ENCODE peak calls at places on chromosomes 5 and 9, in six cellular contexts. One of them, this sample, is unnamed.

GRCh38 chr5:171137768-171138540 is 171.1 kb upstream of the TLX3 start:
- DNase-seq in adrenal gland: no peak
- DNase-seq in cardiac muscle cell: no peak
- DNase-seq in neuronal stem cell: no peak
- DNase-seq in IMR-90: peak; percentile 89
- DNase-seq in effector memory CD4-positive, alpha-beta T cell: no peak
- DNase-seq in this sample: no peak

GRCh38 chr5:68932830-68933434 is 160.9 kb upstream of the SLC30A5 start:
- DNase-seq in effector memory CD4-positive, alpha-beta T cell: no peak
- DNase-seq in adrenal gland: no peak
- DNase-seq in IMR-90: no peak
- DNase-seq in cardiac muscle cell: no peak
- DNase-seq in neuronal stem cell: peak; percentile 38
- DNase-seq in this sample: no peak

GRCh38 chr5:143213231-143213850 is 190.1 kb downstream of the NR3C1 start:
- DNase-seq in IMR-90: peak; percentile 54
- DNase-seq in adrenal gland: no peak
- DNase-seq in cardiac muscle cell: no peak
- DNase-seq in neuronal stem cell: no peak
- DNase-seq in effector memory CD4-positive, alpha-beta T cell: no peak
- DNase-seq in this sample: no peak

GRCh38 chr5:82622205-82622604 is 344.1 kb upstream of the RPS23 start:
- DNase-seq in effector memory CD4-positive, alpha-beta T cell: no peak
- DNase-seq in cardiac muscle cell: no peak
- DNase-seq in adrenal gland: no peak
- DNase-seq in IMR-90: no peak
- DNase-seq in neuronal stem cell: no peak
- DNase-seq in this sample: no peak

GRCh38 chr9:114183006-114183405 is 27.7 kb downstream of the COL27A1 start:
- DNase-seq in neuronal stem cell: no peak
- DNase-seq in IMR-90: no peak
- DNase-seq in cardiac muscle cell: no peak
- DNase-seq in effector memory CD4-positive, alpha-beta T cell: no peak
- DNase-seq in adrenal gland: no peak
- DNase-seq in this sample: no peak

GRCh38 chr5:141866111-141866510 is 12.1 kb downstream of the PCDH1 start:
- DNase-seq in neuronal stem cell: no peak
- DNase-seq in adrenal gland: no peak
- DNase-seq in effector memory CD4-positive, alpha-beta T cell: no peak
- DNase-seq in cardiac muscle cell: no peak
- DNase-seq in IMR-90: no peak
- DNase-seq in this sample: peak; percentile 42

GRCh38 chr5:103587185-103587748 is 24.7 kb upstream of the NUDT12 start:
- DNase-seq in effector memory CD4-positive, alpha-beta T cell: no peak
- DNase-seq in cardiac muscle cell: no peak
- DNase-seq in IMR-90: peak; percentile 17
- DNase-seq in adrenal gland: no peak
- DNase-seq in neuronal stem cell: peak; percentile 21
- DNase-seq in this sample: no peak

GRCh38 chr5:105695916-105696315 is 1974.8 kb downstream of the EFNA5 start:
- DNase-seq in cardiac muscle cell: no peak
- DNase-seq in effector memory CD4-positive, alpha-beta T cell: no peak
- DNase-seq in neuronal stem cell: peak; percentile 11
- DNase-seq in IMR-90: no peak
- DNase-seq in adrenal gland: no peak
- DNase-seq in this sample: no peak

GRCh38 chr5:173946353-173946752 is 42.6 kb upstream of the C5orf47 start:
- DNase-seq in cardiac muscle cell: no peak
- DNase-seq in adrenal gland: no peak
- DNase-seq in IMR-90: no peak
- DNase-seq in neuronal stem cell: no peak
- DNase-seq in effector memory CD4-positive, alpha-beta T cell: no peak
- DNase-seq in this sample: no peak

GRCh38 chr5:56094579-56095361 is 100.0 kb upstream of the IL6ST start:
- DNase-seq in effector memory CD4-positive, alpha-beta T cell: no peak
- DNase-seq in adrenal gland: no peak
- DNase-seq in neuronal stem cell: no peak
- DNase-seq in cardiac muscle cell: no peak
- DNase-seq in IMR-90: no peak
- DNase-seq in this sample: no peak

GRCh38 chr9:71607571-71607970 is 160.7 kb downstream of the CEMIP2 start:
- DNase-seq in adrenal gland: no peak
- DNase-seq in cardiac muscle cell: no peak
- DNase-seq in effector memory CD4-positive, alpha-beta T cell: no peak
- DNase-seq in neuronal stem cell: no peak
- DNase-seq in IMR-90: no peak
- DNase-seq in this sample: no peak

GRCh38 chr5:178793156-178793555 is 62.7 kb upstream of the ZNF354A start:
- DNase-seq in neuronal stem cell: no peak
- DNase-seq in effector memory CD4-positive, alpha-beta T cell: no peak
- DNase-seq in IMR-90: no peak
- DNase-seq in adrenal gland: no peak
- DNase-seq in cardiac muscle cell: peak; percentile 59
- DNase-seq in this sample: no peak

GRCh38 chr5:141793881-141794280 is 84.3 kb downstream of the PCDH1 start:
- DNase-seq in IMR-90: no peak
- DNase-seq in neuronal stem cell: no peak
- DNase-seq in effector memory CD4-positive, alpha-beta T cell: no peak
- DNase-seq in adrenal gland: no peak
- DNase-seq in cardiac muscle cell: no peak
- DNase-seq in this sample: no peak

GRCh38 chr9:83937861-83938455 is 16.7 kb upstream of the KIF27 start:
- DNase-seq in IMR-90: peak; percentile 62
- DNase-seq in adrenal gland: no peak
- DNase-seq in cardiac muscle cell: peak; percentile 76
- DNase-seq in effector memory CD4-positive, alpha-beta T cell: no peak
- DNase-seq in neuronal stem cell: peak; percentile 63
- DNase-seq in this sample: peak; percentile 51

GRCh38 chr5:28104080-28104479 is 1065.7 kb upstream of the CDH9 start:
- DNase-seq in IMR-90: no peak
- DNase-seq in effector memory CD4-positive, alpha-beta T cell: no peak
- DNase-seq in adrenal gland: no peak
- DNase-seq in cardiac muscle cell: no peak
- DNase-seq in neuronal stem cell: no peak
- DNase-seq in this sample: no peak

GRCh38 chr5:172844577-172844838 is 10.5 kb downstream of the ERGIC1 start:
- DNase-seq in adrenal gland: no peak
- DNase-seq in effector memory CD4-positive, alpha-beta T cell: no peak
- DNase-seq in cardiac muscle cell: no peak
- DNase-seq in IMR-90: no peak
- DNase-seq in neuronal stem cell: no peak
- DNase-seq in this sample: no peak

GRCh38 chr5:3237276-3237868 is 358.3 kb upstream of the IRX1 start:
- DNase-seq in cardiac muscle cell: no peak
- DNase-seq in neuronal stem cell: no peak
- DNase-seq in effector memory CD4-positive, alpha-beta T cell: no peak
- DNase-seq in adrenal gland: no peak
- DNase-seq in IMR-90: no peak
- DNase-seq in this sample: peak; percentile 36

GRCh38 chr5:158773151-158773550 is 326.6 kb downstream of the EBF1 start:
- DNase-seq in adrenal gland: no peak
- DNase-seq in IMR-90: no peak
- DNase-seq in cardiac muscle cell: no peak
- DNase-seq in neuronal stem cell: no peak
- DNase-seq in effector memory CD4-positive, alpha-beta T cell: no peak
- DNase-seq in this sample: no peak

GRCh38 chr5:128498844-128499455 is 39.1 kb downstream of the FBN2 start:
- DNase-seq in effector memory CD4-positive, alpha-beta T cell: no peak
- DNase-seq in adrenal gland: no peak
- DNase-seq in neuronal stem cell: no peak
- DNase-seq in IMR-90: peak; percentile 79
- DNase-seq in cardiac muscle cell: peak; percentile 64
- DNase-seq in this sample: peak; percentile 20

GRCh38 chr9:105500108-105500766 is 52.4 kb downstream of the FSD1L start:
- DNase-seq in cardiac muscle cell: no peak
- DNase-seq in adrenal gland: no peak
- DNase-seq in neuronal stem cell: no peak
- DNase-seq in IMR-90: peak; percentile 12
- DNase-seq in effector memory CD4-positive, alpha-beta T cell: no peak
- DNase-seq in this sample: no peak

GRCh38 chr5:58191451-58191850 is 268.4 kb downstream of the PLK2 start:
- DNase-seq in neuronal stem cell: no peak
- DNase-seq in adrenal gland: no peak
- DNase-seq in IMR-90: no peak
- DNase-seq in cardiac muscle cell: no peak
- DNase-seq in effector memory CD4-positive, alpha-beta T cell: no peak
- DNase-seq in this sample: no peak

GRCh38 chr5:149166128-149166527 is 24.8 kb downstream of the ABLIM3 start:
- DNase-seq in IMR-90: peak; percentile 82
- DNase-seq in cardiac muscle cell: no peak
- DNase-seq in effector memory CD4-positive, alpha-beta T cell: no peak
- DNase-seq in adrenal gland: no peak
- DNase-seq in neuronal stem cell: no peak
- DNase-seq in this sample: no peak

DNA sequence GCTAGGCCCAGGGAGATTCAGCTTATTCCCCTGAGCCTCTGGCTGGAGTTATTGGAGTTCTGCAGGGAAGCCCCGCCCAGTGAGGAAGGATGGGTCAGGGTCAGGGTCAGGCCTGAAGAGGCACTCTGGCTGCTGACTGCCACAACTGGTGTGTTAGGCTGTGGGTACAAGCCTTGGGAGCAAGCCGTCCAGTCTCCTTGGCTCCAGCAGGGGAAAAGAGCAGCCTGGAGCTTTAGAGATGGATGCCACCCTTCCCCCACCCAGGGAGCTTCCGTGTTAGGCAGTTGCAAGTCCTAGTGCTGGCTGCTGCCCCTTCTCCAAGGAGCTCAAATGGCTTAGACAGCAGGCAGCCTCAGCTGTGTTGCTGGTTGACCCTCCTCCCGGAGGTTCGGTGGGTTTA is 34.4 kb upstream of the TAF11L2 start:
- DNase-seq in IMR-90: no peak
- DNase-seq in cardiac muscle cell: peak; percentile 13
- DNase-seq in neuronal stem cell: no peak
- DNase-seq in adrenal gland: no peak
- DNase-seq in effector memory CD4-positive, alpha-beta T cell: no peak
- DNase-seq in this sample: no peak
- H3K4me1 ChIP-seq in IMR-90: no peaks in the 10 kb centered on the region
- H3K4me1 ChIP-seq in cardiac muscle cell: no peaks in the 10 kb centered on the region
- H3K4me1 ChIP-seq in neuronal stem cell: no peaks in the 10 kb centered on the region
- H3K4me1 ChIP-seq in adrenal gland: no peaks in the 10 kb centered on the region
- H3K4me1 ChIP-seq in effector memory CD4-positive, alpha-beta T cell: no peaks in the 10 kb centered on the region
- H3K4me1 ChIP-seq in this sample: no peaks in the 10 kb centered on the region

DNA sequence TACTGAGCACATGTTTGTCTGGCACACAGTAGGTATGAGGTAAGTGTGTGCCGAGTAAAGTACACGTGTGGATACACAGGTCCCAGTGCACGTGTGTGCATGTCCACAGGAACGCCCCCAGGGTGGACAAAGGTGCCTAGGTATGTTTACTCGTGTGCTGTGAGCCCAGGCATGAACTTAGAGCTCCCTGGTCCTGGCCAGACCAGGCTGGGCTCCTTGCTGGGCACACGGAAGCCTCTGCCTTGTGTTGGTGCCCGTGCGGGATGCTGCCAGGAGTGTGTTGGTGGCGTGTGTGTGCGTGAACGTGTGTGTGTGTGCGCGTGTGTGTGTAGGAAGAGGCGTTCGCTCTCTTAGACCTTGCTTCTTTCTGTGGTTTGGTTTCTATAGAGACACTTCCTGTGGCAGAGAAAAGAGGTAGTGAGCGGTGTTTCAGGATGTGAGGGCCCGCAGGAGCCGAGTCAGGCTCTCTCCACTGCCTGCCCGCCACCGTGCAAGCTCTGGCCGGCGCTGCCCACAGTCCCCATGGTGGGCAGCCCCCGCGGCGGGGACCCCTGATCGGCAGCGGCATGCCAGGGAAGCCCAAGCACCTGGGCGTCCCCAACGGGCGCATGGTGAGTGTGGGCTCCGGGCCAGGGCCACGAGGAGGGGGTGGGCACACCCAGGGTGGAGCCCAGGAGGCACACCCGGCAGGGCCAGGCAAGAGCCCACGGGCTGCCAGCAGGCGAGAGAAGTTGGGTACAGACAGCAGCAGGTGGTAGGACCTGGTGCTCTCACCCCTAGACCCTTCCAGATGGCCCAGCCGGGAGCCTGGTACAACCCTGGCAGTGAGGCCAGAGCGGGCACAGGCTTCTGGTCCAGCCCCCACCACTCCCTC is at the start of gene RGS14:
- DNase-seq in effector memory CD4-positive, alpha-beta T cell: peak; percentile 55
- DNase-seq in adrenal gland: no peak
- DNase-seq in cardiac muscle cell: no peak
- DNase-seq in IMR-90: peak; percentile 47
- DNase-seq in neuronal stem cell: no peak
- DNase-seq in this sample: no peak
- H3K27ac ChIP-seq in effector memory CD4-positive, alpha-beta T cell: peak within 1 kb of the TSS; percentile 80
- H3K27ac ChIP-seq in adrenal gland: no peak within 1 kb of the TSS
- H3K27ac ChIP-seq in cardiac muscle cell: peak within 1 kb of the TSS; percentile 76
- H3K27ac ChIP-seq in IMR-90: no peak within 1 kb of the TSS
- H3K27ac ChIP-seq in neuronal stem cell: no peak within 1 kb of the TSS
- H3K27ac ChIP-seq in this sample: no peak within 1 kb of the TSS

GRCh38 chr9:128416014-128416413 is 4.6 kb upstream of the CERCAM start:
- DNase-seq in cardiac muscle cell: no peak
- DNase-seq in effector memory CD4-positive, alpha-beta T cell: no peak
- DNase-seq in neuronal stem cell: no peak
- DNase-seq in adrenal gland: no peak
- DNase-seq in IMR-90: no peak
- DNase-seq in this sample: no peak

GRCh38 chr9:128412120-128412790 is 8.4 kb upstream of the CERCAM start:
- DNase-seq in IMR-90: peak; percentile 31
- DNase-seq in adrenal gland: peak; percentile 42
- DNase-seq in neuronal stem cell: peak; percentile 72
- DNase-seq in effector memory CD4-positive, alpha-beta T cell: peak; percentile 9
- DNase-seq in cardiac muscle cell: peak; percentile 80
- DNase-seq in this sample: peak; percentile 21

GRCh38 chr9:128414461-128414860 is 6.2 kb upstream of the CERCAM start:
- DNase-seq in effector memory CD4-positive, alpha-beta T cell: no peak
- DNase-seq in cardiac muscle cell: no peak
- DNase-seq in neuronal stem cell: no peak
- DNase-seq in IMR-90: no peak
- DNase-seq in adrenal gland: no peak
- DNase-seq in this sample: no peak

GRCh38 chr9:128416432-128417019 is 4.1 kb upstream of the CERCAM start:
- DNase-seq in cardiac muscle cell: no peak
- DNase-seq in adrenal gland: no peak
- DNase-seq in neuronal stem cell: no peak
- DNase-seq in IMR-90: no peak
- DNase-seq in effector memory CD4-positive, alpha-beta T cell: no peak
- DNase-seq in this sample: no peak

DNA sequence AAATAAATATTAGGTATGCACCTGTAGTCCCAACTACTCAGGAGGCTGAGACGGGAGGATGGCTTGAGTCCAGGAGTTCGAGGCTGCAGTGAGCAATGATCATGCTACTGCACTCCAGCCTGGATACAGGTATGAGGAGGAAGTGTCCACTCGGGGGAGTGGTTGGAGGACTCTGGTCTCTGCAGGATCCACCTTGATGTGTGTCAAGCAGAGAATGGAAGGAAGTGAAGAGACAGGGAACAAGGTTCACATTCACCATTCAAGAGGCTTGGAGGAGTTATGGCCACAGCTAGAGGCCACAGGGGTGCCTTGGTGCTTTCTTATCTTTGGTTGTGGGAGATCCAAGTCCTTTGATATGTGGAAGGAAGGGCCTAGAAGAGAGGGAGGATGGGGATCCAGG is 5.4 kb upstream of the CERCAM start:
- DNase-seq in cardiac muscle cell: no peak
- DNase-seq in neuronal stem cell: no peak
- DNase-seq in adrenal gland: no peak
- DNase-seq in effector memory CD4-positive, alpha-beta T cell: no peak
- DNase-seq in IMR-90: no peak
- DNase-seq in this sample: no peak
- H3K4me1 ChIP-seq in cardiac muscle cell: peaks cover 8% of the 10 kb centered on the region
- H3K4me1 ChIP-seq in neuronal stem cell: peaks cover 24% of the 10 kb centered on the region
- H3K4me1 ChIP-seq in adrenal gland: peaks cover 13% of the 10 kb centered on the region
- H3K4me1 ChIP-seq in effector memory CD4-positive, alpha-beta T cell: peaks cover 14% of the 10 kb centered on the region
- H3K4me1 ChIP-seq in IMR-90: peaks cover 5% of the 10 kb centered on the region
- H3K4me1 ChIP-seq in this sample: peaks cover 8% of the 10 kb centered on the region

GRCh38 chr9:37784291-37784639 is 599 bp downstream of the EXOSC3 start:
- DNase-seq in IMR-90: peak; percentile 14
- DNase-seq in adrenal gland: no peak
- DNase-seq in effector memory CD4-positive, alpha-beta T cell: no peak
- DNase-seq in neuronal stem cell: no peak
- DNase-seq in cardiac muscle cell: no peak
- DNase-seq in this sample: no peak
- H3K27ac ChIP-seq in IMR-90: peak overlapping the region; percentile 94
- H3K27ac ChIP-seq in adrenal gland: peak overlapping the region; percentile 94
- H3K27ac ChIP-seq in effector memory CD4-positive, alpha-beta T cell: peak overlapping the region; percentile 84
- H3K27ac ChIP-seq in neuronal stem cell: no peak overlapping the region
- H3K27ac ChIP-seq in cardiac muscle cell: peak overlapping the region; percentile 81
- H3K27ac ChIP-seq in this sample: peak overlapping the region; percentile 47